ENCODE peak calls at places on chromosomes 2 and 18, in seven cellular contexts. E is stomach; L is IMR-90; Q is adrenal gland; K is neural progenitor cell; X is psoas muscle; O is CD4-positive, alpha-beta T cell. H is an unnamed sample.

GRCh38 chr2:28469304-28469703 is 26.6 kb upstream of the PLB1 start:
- DNase-seq in E (no peak), L (peak; percentile 49), Q (peak; percentile 70), K (no peak), X (no peak), O (no peak), H (peak; percentile 58)

GRCh38 chr2:45765847-45766254 is 114.4 kb downstream of the PRKCE start:
- DNase-seq in E (peak; percentile 76), L (peak; percentile 36), Q (no peak), K (no peak), X (no peak), O (no peak), H (no peak)

GRCh38 chr2:65799455-65799854 is 367.1 kb upstream of the SPRED2 start:
- DNase-seq in E (no peak), L (no peak), Q (no peak), K (peak; percentile 41), X (no peak), O (no peak), H (no peak)

GRCh38 chr18:75545189-75545588 is 117.7 kb upstream of the SMIM21 start:
- DNase-seq in E (no peak), L (no peak), Q (no peak), K (no peak), X (no peak), O (no peak), H (no peak)

GRCh38 chr18:65750421-65751144 is at the start of gene CDH7:
- DNase-seq in E (no peak), L (no peak), Q (no peak), K (peak; percentile 74), X (no peak), O (no peak), H (peak; percentile 66)

GRCh38 chr2:209933499-209934458 is 68.7 kb upstream of the RPE start:
- DNase-seq in E (peak; percentile 40), L (peak; percentile 75), Q (peak; percentile 67), K (no peak), X (no peak), O (no peak), H (no peak)

GRCh38 chr2:17867133-17867532 is 11.3 kb upstream of the KCNS3 start:
- DNase-seq in E (no peak), L (no peak), Q (no peak), K (no peak), X (no peak), O (no peak), H (no peak)

GRCh38 chr2:132503621-132504200 is 87.1 kb downstream of the GPR39 start:
- DNase-seq in E (no peak), L (peak; percentile 37), Q (no peak), K (no peak), X (no peak), O (no peak), H (no peak)

GRCh38 chr2:222891890-222892289 is 31.1 kb downstream of the ACSL3 start:
- DNase-seq in E (no peak), L (peak; percentile 58), Q (no peak), K (no peak), X (no peak), O (no peak), H (no peak)

GRCh38 chr2:42124051-42124813 is 44.9 kb upstream of the EML4 start:
- DNase-seq in E (no peak), L (no peak), Q (no peak), K (no peak), X (no peak), O (no peak), H (no peak)

GRCh38 chr2:9063023-9063606 is 59.6 kb upstream of the MBOAT2 start:
- DNase-seq in E (no peak), L (no peak), Q (no peak), K (no peak), X (no peak), O (no peak), H (no peak)

GRCh38 chr2:46294185-46294836 is 2.9 kb upstream of the EPAS1 start:
- DNase-seq in E (no peak), L (no peak), Q (no peak), K (peak; percentile 74), X (no peak), O (no peak), H (no peak)

GRCh38 chr18:76562286-76562840 is 67.3 kb upstream of the ZNF516 start:
- DNase-seq in E (no peak), L (no peak), Q (no peak), K (no peak), X (no peak), O (no peak), H (no peak)

GRCh38 chr2:144443837-144444236 is 76.1 kb downstream of the ZEB2 start:
- DNase-seq in E (no peak), L (no peak), Q (no peak), K (no peak), X (no peak), O (no peak), H (no peak)

GRCh38 chr2:11074246-11074820 is 80.9 kb upstream of the SLC66A3 start:
- DNase-seq in E (no peak), L (no peak), Q (no peak), K (no peak), X (no peak), O (no peak), H (no peak)

GRCh38 chr2:183229386-183229785 is 105.1 kb downstream of the NUP35 start:
- DNase-seq in E (no peak), L (peak; percentile 63), Q (no peak), K (no peak), X (no peak), O (no peak), H (no peak)

GRCh38 chr2:237345891-237346640 is 67.9 kb downstream of the COL6A3 start:
- DNase-seq in E (no peak), L (peak; percentile 43), Q (no peak), K (no peak), X (no peak), O (no peak), H (no peak)

GRCh38 chr2:25290811-25291510 is 50.8 kb downstream of the DNMT3A start:
- DNase-seq in E (no peak), L (peak; percentile 23), Q (no peak), K (no peak), X (no peak), O (no peak), H (no peak)

GRCh38 chr2:217367464-217367863 is 507.6 kb upstream of the TNP1 start:
- DNase-seq in E (no peak), L (peak; percentile 73), Q (no peak), K (no peak), X (no peak), O (no peak), H (no peak)
- H3K27ac ChIP-seq in E (no peak overlapping the region), L (peak overlapping the region; percentile 96), Q (no peak overlapping the region), K (no peak overlapping the region), X (no peak overlapping the region), O (no peak overlapping the region), H (no peak overlapping the region)

DNA sequence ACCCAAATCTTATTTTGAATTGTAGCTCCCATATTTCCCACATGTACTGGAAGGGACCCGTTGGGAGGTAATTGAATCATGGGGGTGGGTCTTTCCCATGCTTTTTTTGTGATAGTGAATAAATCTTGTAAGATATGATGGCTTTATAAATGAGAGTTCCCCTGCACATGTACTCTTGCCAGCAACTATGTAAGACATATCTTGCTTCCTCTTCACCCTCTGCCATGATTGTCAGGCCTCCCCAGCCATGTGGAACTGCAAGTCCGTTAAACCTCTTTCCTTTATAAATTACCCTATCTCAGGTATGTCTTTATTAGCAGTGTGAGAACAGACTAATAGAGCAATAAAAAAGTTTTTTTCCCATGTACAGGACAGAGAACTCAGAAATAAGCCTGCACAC is 468.4 kb upstream of the SPHKAP start:
- DNase-seq in E (no peak), L (no peak), Q (no peak), K (no peak), X (no peak), O (no peak), H (no peak)
- H3K27ac ChIP-seq in E (no peak overlapping the region), L (no peak overlapping the region), Q (no peak overlapping the region), K (no peak overlapping the region), X (no peak overlapping the region), O (no peak overlapping the region), H (no peak overlapping the region)

DNA sequence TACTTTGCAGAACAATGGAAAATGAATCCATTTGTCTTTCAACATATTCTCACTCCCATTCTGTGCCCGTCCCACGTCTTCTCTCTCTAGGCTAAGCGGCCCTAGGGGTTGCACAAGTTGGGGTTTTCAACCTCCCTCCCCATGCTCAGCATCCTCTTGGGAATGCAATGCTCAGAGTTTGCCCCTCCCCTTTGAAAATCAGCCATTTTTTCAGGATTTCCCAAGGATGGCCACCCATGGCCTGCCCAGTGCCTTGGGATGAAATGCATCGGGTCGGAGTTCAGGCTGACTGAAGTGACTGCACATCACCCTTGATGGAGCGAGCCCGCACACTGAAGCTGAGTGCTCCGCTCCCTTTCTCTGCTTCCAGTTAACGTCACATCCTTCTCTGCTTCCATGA is 87.9 kb downstream of the TNS1 start:
- DNase-seq in E (no peak), L (no peak), Q (no peak), K (no peak), X (no peak), O (no peak), H (no peak)
- H3K27ac ChIP-seq in E (peak overlapping the region; percentile 92), L (no peak overlapping the region), Q (peak overlapping the region; percentile 98), K (no peak overlapping the region), X (peak overlapping the region; percentile 97), O (no peak overlapping the region), H (peak overlapping the region; percentile 80)

DNA sequence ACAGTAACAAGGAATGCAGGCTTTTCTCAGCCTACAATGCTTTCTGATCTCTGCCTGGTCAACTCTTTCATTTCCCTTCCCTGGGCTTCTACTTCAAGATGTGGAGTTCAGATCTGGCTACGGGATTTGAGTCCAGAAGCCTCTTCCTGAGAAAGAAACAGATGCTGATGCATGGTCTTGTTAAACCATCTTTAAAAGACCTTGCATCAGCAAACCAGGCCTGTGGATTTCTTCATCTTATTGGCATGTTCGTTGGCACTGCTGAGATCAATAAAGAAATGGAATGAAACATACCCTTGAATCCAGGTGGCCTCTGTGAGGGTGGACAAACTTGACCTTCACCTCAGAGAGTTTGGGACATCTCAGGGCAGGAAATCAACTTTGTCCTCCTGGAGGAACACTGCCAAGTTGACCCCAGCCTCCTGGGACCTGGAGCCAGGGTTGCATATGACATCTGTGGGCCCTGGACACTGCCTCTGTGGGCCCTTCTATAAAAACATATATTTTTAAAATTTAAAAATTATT is 21.4 kb downstream of the IGFBP2 start:
- DNase-seq in E (no peak), L (no peak), Q (no peak), K (no peak), X (no peak), O (no peak), H (peak; percentile 9)
- H3K27ac ChIP-seq in E (peak overlapping the region; percentile 11), L (peak overlapping the region; percentile 83), Q (no peak overlapping the region), K (no peak overlapping the region), X (no peak overlapping the region), O (no peak overlapping the region), H (no peak overlapping the region)

GRCh38 chr18:12288406-12288762 is 19.7 kb upstream of the TUBB6 start:
- DNase-seq in E (no peak), L (no peak), Q (no peak), K (no peak), X (no peak), O (no peak), H (peak; percentile 2)
- H3K27ac ChIP-seq in E (peak overlapping the region; percentile 80), L (peak overlapping the region; percentile 62), Q (no peak overlapping the region), K (no peak overlapping the region), X (peak overlapping the region; percentile 30), O (no peak overlapping the region), H (no peak overlapping the region)

DNA sequence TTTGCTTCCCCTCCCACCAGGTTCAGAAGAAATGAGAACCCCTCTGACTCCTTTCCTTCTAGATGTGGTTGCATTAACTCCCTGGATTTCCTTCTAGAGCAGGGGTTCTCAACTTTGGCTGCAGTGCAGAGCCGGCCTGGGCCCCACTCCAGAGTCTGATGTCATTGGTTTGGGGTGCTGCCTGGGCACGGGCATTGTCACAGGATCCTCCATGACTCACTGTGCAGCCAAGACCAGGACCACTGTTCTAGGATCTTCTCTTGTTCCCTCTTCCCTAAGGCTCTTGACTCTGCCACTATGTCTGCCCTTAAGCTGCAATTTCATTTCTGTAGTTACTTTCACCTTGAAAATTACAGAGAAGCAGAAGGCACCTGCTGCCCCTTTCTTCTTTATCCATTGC is 31.8 kb downstream of the TBC1D8 start:
- DNase-seq in E (peak; percentile 53), L (peak; percentile 24), Q (peak; percentile 31), K (no peak), X (peak; percentile 74), O (no peak), H (no peak)
- H3K27ac ChIP-seq in E (peak overlapping the region; percentile 91), L (no peak overlapping the region), Q (peak overlapping the region; percentile 60), K (no peak overlapping the region), X (peak overlapping the region; percentile 94), O (no peak overlapping the region), H (no peak overlapping the region)